ENCODE peak calls at places on chromosomes 6 and 20, in four cellular contexts. One of them, this sample, is unnamed.
A peak's percentile ranks its signal among the peaks of the same experiment; 100 is the strongest.

GRCh38 chr6:44251576-44252524 is 4.9 kb downstream of the HSP90AB1 start:
- DNase-seq in Caco-2: no peak
- DNase-seq in neural progenitor cell: no peak
- DNase-seq in GM12865: no peak
- DNase-seq in this sample: no peak

GRCh38 chr6:56841751-56842150 is 113.2 kb upstream of the BEND6 start:
- DNase-seq in neural progenitor cell: no peak
- DNase-seq in GM12865: no peak
- DNase-seq in Caco-2: no peak
- DNase-seq in this sample: no peak

GRCh38 chr6:152309648-152310047 is 327.5 kb downstream of the SYNE1 start:
- DNase-seq in Caco-2: no peak
- DNase-seq in GM12865: peak; percentile 38
- DNase-seq in neural progenitor cell: no peak
- DNase-seq in this sample: peak; percentile 23

GRCh38 chr6:87645080-87645479 is 55.1 kb downstream of the ORC3 start:
- DNase-seq in GM12865: no peak
- DNase-seq in neural progenitor cell: no peak
- DNase-seq in Caco-2: no peak
- DNase-seq in this sample: peak; percentile 17

GRCh38 chr6:92231220-92231701 is 1188.1 kb downstream of the EPHA7 start:
- DNase-seq in Caco-2: no peak
- DNase-seq in GM12865: no peak
- DNase-seq in neural progenitor cell: peak; percentile 36
- DNase-seq in this sample: no peak

GRCh38 chr6:151087861-151088598 is 151.7 kb upstream of the AKAP12 start:
- DNase-seq in Caco-2: peak; percentile 15
- DNase-seq in neural progenitor cell: no peak
- DNase-seq in GM12865: no peak
- DNase-seq in this sample: no peak

GRCh38 chr20:58054744-58055373 is 173.6 kb downstream of the ANKRD60 start:
- DNase-seq in neural progenitor cell: peak; percentile 70
- DNase-seq in GM12865: no peak
- DNase-seq in Caco-2: no peak
- DNase-seq in this sample: no peak

GRCh38 chr6:139373154-139373927 is 1.1 kb downstream of the CITED2 start:
- DNase-seq in Caco-2: peak; percentile 75
- DNase-seq in GM12865: peak; percentile 89
- DNase-seq in neural progenitor cell: peak; percentile 61
- DNase-seq in this sample: peak; percentile 70

GRCh38 chr20:62388839-62389600 is 2.1 kb downstream of the RPS21 start:
- DNase-seq in GM12865: no peak
- DNase-seq in Caco-2: no peak
- DNase-seq in neural progenitor cell: no peak
- DNase-seq in this sample: no peak

GRCh38 chr20:15482525-15482924 is 1090.7 kb downstream of the KIF16B start:
- DNase-seq in Caco-2: no peak
- DNase-seq in GM12865: no peak
- DNase-seq in neural progenitor cell: peak; percentile 13
- DNase-seq in this sample: no peak

GRCh38 chr6:113654396-113654795 is 202.7 kb upstream of the MARCKS start:
- DNase-seq in neural progenitor cell: no peak
- DNase-seq in GM12865: no peak
- DNase-seq in Caco-2: no peak
- DNase-seq in this sample: no peak

GRCh38 chr6:24382220-24382540 is 20.6 kb upstream of the MRS2 start:
- DNase-seq in Caco-2: no peak
- DNase-seq in GM12865: no peak
- DNase-seq in neural progenitor cell: no peak
- DNase-seq in this sample: no peak

GRCh38 chr6:12280901-12281300 is 9.3 kb upstream of the EDN1 start:
- DNase-seq in Caco-2: no peak
- DNase-seq in neural progenitor cell: no peak
- DNase-seq in GM12865: no peak
- DNase-seq in this sample: no peak

GRCh38 chr6:161436106-161436876 is 162.4 kb upstream of the AGPAT4 start:
- DNase-seq in Caco-2: no peak
- DNase-seq in GM12865: no peak
- DNase-seq in neural progenitor cell: no peak
- DNase-seq in this sample: no peak

GRCh38 chr6:82333781-82334180 is 29.8 kb upstream of the TPBG start:
- DNase-seq in GM12865: peak; percentile 16
- DNase-seq in neural progenitor cell: no peak
- DNase-seq in Caco-2: no peak
- DNase-seq in this sample: no peak

GRCh38 chr20:2156666-2157624 is 55.3 kb downstream of the STK35 start:
- DNase-seq in Caco-2: no peak
- DNase-seq in GM12865: no peak
- DNase-seq in neural progenitor cell: no peak
- DNase-seq in this sample: no peak

DNA sequence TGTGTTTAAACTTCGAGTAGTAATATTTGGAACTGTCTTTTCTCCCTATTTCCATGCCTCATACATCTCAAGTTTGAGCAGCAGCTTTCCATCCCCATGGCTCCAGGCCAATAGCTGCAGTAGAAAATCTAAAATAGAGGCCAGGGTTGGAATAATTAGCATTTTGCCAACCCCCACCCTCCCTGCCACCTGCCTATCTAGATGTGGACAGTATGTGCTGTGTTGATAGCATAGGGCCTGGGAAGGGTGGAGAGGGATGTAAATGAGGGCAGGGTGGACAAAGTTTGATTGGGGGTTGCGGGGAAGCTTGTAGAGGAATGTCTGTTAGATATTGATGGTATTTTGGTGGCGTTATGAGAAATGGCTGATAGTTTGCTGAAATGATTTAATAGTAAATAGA is 5.6 kb downstream of the TOP1 start:
- DNase-seq in neural progenitor cell: no peak
- DNase-seq in GM12865: no peak
- DNase-seq in Caco-2: no peak
- DNase-seq in this sample: peak; percentile 69
- H3K4me3 ChIP-seq in neural progenitor cell: no peak overlapping the region
- H3K4me3 ChIP-seq in GM12865: no peak overlapping the region
- H3K4me3 ChIP-seq in Caco-2: no peak overlapping the region
- H3K4me3 ChIP-seq in this sample: no peak overlapping the region

DNA sequence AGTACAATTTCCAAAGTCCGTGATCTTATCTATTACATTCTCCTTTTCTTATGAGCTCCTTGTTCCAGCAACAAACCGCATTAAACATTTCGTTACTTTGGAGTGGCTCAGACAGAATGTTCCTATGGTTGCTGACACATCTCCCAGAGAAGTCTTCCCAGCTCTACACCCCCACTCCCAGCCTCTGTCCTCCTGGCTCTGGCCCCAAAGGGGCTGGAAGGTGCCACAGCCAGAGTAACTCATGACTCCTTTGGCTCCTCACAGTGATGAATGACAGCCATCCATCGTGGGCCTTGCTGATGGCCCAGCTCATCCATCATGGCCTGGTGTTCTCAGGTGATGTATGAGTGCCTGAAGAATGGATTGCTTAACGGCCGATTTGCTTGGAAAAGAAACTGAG is 203.0 kb downstream of the DHX35 start:
- DNase-seq in Caco-2: no peak
- DNase-seq in GM12865: no peak
- DNase-seq in neural progenitor cell: no peak
- DNase-seq in this sample: peak; percentile 73
- H3K4me3 ChIP-seq in Caco-2: no peak overlapping the region
- H3K4me3 ChIP-seq in GM12865: no peak overlapping the region
- H3K4me3 ChIP-seq in neural progenitor cell: no peak overlapping the region
- H3K4me3 ChIP-seq in this sample: no peak overlapping the region

GRCh38 chr20:32474717-32474966 is 110.5 kb downstream of the NOL4L start:
- DNase-seq in neural progenitor cell: no peak
- DNase-seq in GM12865: no peak
- DNase-seq in Caco-2: no peak
- DNase-seq in this sample: no peak
- H3K4me3 ChIP-seq in neural progenitor cell: no peak overlapping the region
- H3K4me3 ChIP-seq in GM12865: no peak overlapping the region
- H3K4me3 ChIP-seq in Caco-2: peak overlapping the region; percentile 42
- H3K4me3 ChIP-seq in this sample: no peak overlapping the region

DNA sequence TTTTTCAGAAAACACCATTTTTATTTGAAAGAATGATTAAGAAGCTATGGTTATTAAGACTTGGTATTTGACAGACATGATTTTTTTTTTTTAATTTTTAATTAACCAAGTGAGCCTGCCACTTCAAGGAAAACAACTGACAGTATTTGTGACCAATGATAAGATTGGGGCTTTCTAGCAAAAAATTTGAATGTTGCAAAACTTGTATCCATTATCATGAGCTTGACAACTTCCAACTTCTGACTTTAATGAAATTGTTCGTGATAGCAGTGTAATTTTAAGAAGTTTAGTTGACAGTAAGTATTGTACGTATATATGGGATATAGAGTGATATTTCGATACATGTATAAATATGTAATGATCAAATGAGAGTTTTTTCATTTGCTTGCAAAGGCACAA is 21.6 kb upstream of the POM121L2 start:
- DNase-seq in neural progenitor cell: no peak
- DNase-seq in Caco-2: no peak
- DNase-seq in GM12865: no peak
- DNase-seq in this sample: no peak
- H3K4me3 ChIP-seq in neural progenitor cell: peak overlapping the region; percentile 84
- H3K4me3 ChIP-seq in Caco-2: peak overlapping the region; percentile 39
- H3K4me3 ChIP-seq in GM12865: peak overlapping the region; percentile 66
- H3K4me3 ChIP-seq in this sample: no peak overlapping the region